ENCODE peak calls at places on chromosomes 13 and 19, in four cellular contexts. B is GM04504, K is EH, G is fibroblast of mammary gland. I is an unnamed sample.

GRCh38 chr13:114151031-114151430 is 18.6 kb upstream of the RASA3 start:
- DNase-seq in G (no peak), B (no peak), K (no peak), I (no peak)

GRCh38 chr19:13103961-13104847 is 1.5 kb upstream of the LYL1 start:
- DNase-seq in B (no peak), G (no peak), K (no peak), I (peak; percentile 83)

GRCh38 chr13:30739646-30740642 is 4.6 kb downstream of the ALOX5AP start:
- DNase-seq in G (peak; percentile 93), K (peak; percentile 74), B (no peak), I (peak; percentile 35)

GRCh38 chr13:67259208-67259607 is 29.1 kb upstream of the PCDH9 start:
- DNase-seq in K (no peak), B (no peak), G (no peak), I (no peak)

GRCh38 chr13:40275636-40276035 is 390.8 kb downstream of the FOXO1 start:
- DNase-seq in B (peak; percentile 14), G (peak; percentile 57), K (peak; percentile 82), I (no peak)

GRCh38 chr13:75318138-75318833 is 163.7 kb downstream of the TBC1D4 start:
- DNase-seq in B (no peak), K (no peak), G (no peak), I (no peak)

GRCh38 chr19:56312787-56313343 is 1.8 kb downstream of the ZSCAN5A start:
- DNase-seq in K (no peak), G (no peak), B (no peak), I (no peak)

GRCh38 chr19:38665950-38666661 is 18.7 kb downstream of the ACTN4 start:
- DNase-seq in G (no peak), K (peak; percentile 99), B (peak; percentile 76), I (no peak)

GRCh38 chr19:45403781-45404556 is 900 bp downstream of the PPP1R13L start:
- DNase-seq in G (no peak), K (peak; percentile 63), B (no peak), I (peak; percentile 71)

GRCh38 chr19:7612282-7613274 is 16.8 kb downstream of the XAB2 start:
- DNase-seq in B (no peak), K (no peak), G (no peak), I (no peak)

GRCh38 chr13:112247471-112248405 is 128.4 kb upstream of the SPACA7 start:
- DNase-seq in K (no peak), B (no peak), G (no peak), I (no peak)

GRCh38 chr13:43159007-43159406 is 135.6 kb downstream of the DNAJC15 start:
- DNase-seq in K (peak; percentile 78), B (no peak), G (peak; percentile 42), I (no peak)

GRCh38 chr13:23182142-23182541 is 1.4 kb downstream of the SGCG start:
- DNase-seq in G (no peak), B (no peak), K (no peak), I (no peak)

I was measured in GM12892.